ENCODE peak calls at places on chromosomes 2 and 18, in ten cellular contexts. C, O, B, E, T, J, G, U, M and K are unnamed samples.
A peak's percentile ranks its signal among the peaks of the same experiment; 100 is the strongest.

GRCh38 chr18:46738491-46738890 is 18.4 kb downstream of the ST8SIA5 start:
- DNase-seq in T (no peak), G (no peak), M (no peak), C (no peak), J (no peak), B (no peak), E (no peak), U (no peak), O (no peak), K (no peak)

GRCh38 chr2:151051584-151052220 is 210.0 kb downstream of the RBM43 start:
- DNase-seq in B (no peak), T (peak; percentile 46), G (no peak), U (peak; percentile 75), E (no peak), O (peak; percentile 75), C (peak; percentile 41), M (peak; percentile 54), J (peak; percentile 80), K (peak; percentile 77)

GRCh38 chr2:109419960-109420370 is 193.8 kb downstream of the SEPTIN10 start:
- DNase-seq in C (no peak), J (no peak), U (peak; percentile 11), O (no peak), G (no peak), B (no peak), T (no peak), M (no peak), E (peak; percentile 37), K (peak; percentile 40)

GRCh38 chr2:36459725-36460137 is 104.2 kb downstream of the CRIM1 start:
- DNase-seq in G (no peak), O (peak; percentile 58), M (peak; percentile 84), U (peak; percentile 71), C (peak; percentile 64), B (no peak), T (no peak), J (peak; percentile 78), E (no peak), K (peak; percentile 65)

GRCh38 chr2:10372195-10372861 is 69.6 kb downstream of the HPCAL1 start:
- DNase-seq in B (peak; percentile 82), J (no peak), U (no peak), O (no peak), G (no peak), T (no peak), M (peak; percentile 39), E (no peak), C (no peak), K (no peak)

GRCh38 chr2:74186038-74186437 is 7.4 kb upstream of the MOB1A start:
- DNase-seq in T (no peak), B (no peak), J (no peak), E (no peak), C (no peak), U (no peak), M (no peak), O (no peak), G (no peak), K (no peak)

GRCh38 chr2:238286987-238287386 is 1.4 kb downstream of the PER2 start:
- DNase-seq in O (no peak), G (no peak), C (no peak), E (no peak), T (no peak), U (no peak), J (no peak), M (no peak), B (peak; percentile 29), K (no peak)

GRCh38 chr2:7809640-7810039 is 872.2 kb upstream of the ID2 start:
- DNase-seq in O (no peak), U (no peak), T (no peak), G (no peak), C (no peak), M (no peak), E (no peak), B (no peak), J (no peak), K (no peak)

GRCh38 chr2:202113571-202114142 is 40.6 kb downstream of the KIAA2012 start:
- DNase-seq in E (no peak), O (peak; percentile 86), C (no peak), B (no peak), M (no peak), G (no peak), T (no peak), J (no peak), U (no peak), K (peak; percentile 44)

GRCh38 chr2:165193178-165193777 is 10.6 kb downstream of the SCN3A start:
- DNase-seq in G (no peak), T (no peak), M (no peak), J (no peak), E (no peak), C (no peak), U (no peak), O (no peak), B (no peak), K (no peak)

GRCh38 chr2:126769118-126769517 is 113.2 kb downstream of the GYPC start:
- DNase-seq in T (no peak), C (no peak), E (no peak), J (no peak), O (no peak), U (no peak), M (peak; percentile 62), B (no peak), G (no peak), K (no peak)

GRCh38 chr2:182951948-182952663 is 85.7 kb upstream of the FRZB start:
- DNase-seq in T (no peak), O (no peak), G (no peak), U (peak; percentile 77), B (no peak), E (no peak), C (no peak), J (peak; percentile 83), M (no peak), K (no peak)

GRCh38 chr2:186349508-186349907 is 136.6 kb upstream of the ZC3H15 start:
- DNase-seq in T (no peak), J (peak; percentile 95), M (no peak), B (no peak), O (peak; percentile 92), G (no peak), C (peak; percentile 13), E (peak; percentile 73), U (peak; percentile 94), K (peak; percentile 73)

GRCh38 chr2:147715807-147716206 is 129.0 kb upstream of the ACVR2A start:
- DNase-seq in T (no peak), G (no peak), M (no peak), B (no peak), C (no peak), E (no peak), U (no peak), O (no peak), J (no peak), K (no peak)

GRCh38 chr18:34023471-34023870 is 201.2 kb downstream of the NOL4 start:
- DNase-seq in T (no peak), J (peak; percentile 4), G (no peak), U (peak; percentile 22), M (peak; percentile 59), B (no peak), E (no peak), C (no peak), O (no peak), K (peak; percentile 9)

GRCh38 chr18:36449451-36449850 is 151.9 kb downstream of the FHOD3 start:
- DNase-seq in U (no peak), O (no peak), G (no peak), E (no peak), J (no peak), B (no peak), M (no peak), T (no peak), C (no peak), K (no peak)

GRCh38 chr18:23580677-23581367 is 5.5 kb downstream of the NPC1 start:
- DNase-seq in C (no peak), E (no peak), G (no peak), J (peak; percentile 59), O (peak; percentile 84), B (no peak), U (peak; percentile 51), T (no peak), M (no peak), K (peak; percentile 88)
- H3K4me3 ChIP-seq in C (no peak overlapping the region), E (no peak overlapping the region), G (no peak overlapping the region), J (no peak overlapping the region), O (no peak overlapping the region), B (no peak overlapping the region), U (no peak overlapping the region), T (no peak overlapping the region), M (no peak overlapping the region), K (no peak overlapping the region)

GRCh38 chr18:55406374-55407045 is 181.5 kb downstream of the TCF4 start:
- DNase-seq in U (no peak), T (no peak), G (no peak), M (no peak), B (no peak), O (no peak), C (no peak), J (no peak), E (no peak), K (no peak)
- TF ChIP-seq CTCF in U (no peak), T (no peak), G (no peak), M (no peak), B (no peak), O (no peak), C (no peak), J (no peak), E (no peak), K (no peak)

GRCh38 chr2:171345971-171346722 is 87.6 kb downstream of the METTL8 start:
- DNase-seq in J (no peak), C (no peak), T (no peak), E (no peak), G (no peak), U (peak; percentile 21), M (no peak), O (no peak), B (no peak), K (no peak)
- H3K4me3 ChIP-seq in J (no peak overlapping the region), C (no peak overlapping the region), T (no peak overlapping the region), E (no peak overlapping the region), G (no peak overlapping the region), U (no peak overlapping the region), M (no peak overlapping the region), O (no peak overlapping the region), B (no peak overlapping the region), K (no peak overlapping the region)

GRCh38 chr2:143280097-143280757 is 151.0 kb downstream of the ARHGAP15 start:
- DNase-seq in O (no peak), M (no peak), C (no peak), E (no peak), T (no peak), B (no peak), G (no peak), J (no peak), U (no peak), K (no peak)

GRCh38 chr2:143284087-143284675 is 155.0 kb downstream of the ARHGAP15 start:
- DNase-seq in T (no peak), E (no peak), O (peak; percentile 55), U (peak; percentile 62), C (peak; percentile 47), G (no peak), J (peak; percentile 75), M (peak; percentile 57), B (no peak), K (no peak)

GRCh38 chr2:143279672-143280071 is 150.5 kb downstream of the ARHGAP15 start:
- DNase-seq in O (no peak), M (no peak), B (no peak), C (no peak), U (no peak), J (no peak), G (no peak), E (no peak), T (no peak), K (no peak)

DNA sequence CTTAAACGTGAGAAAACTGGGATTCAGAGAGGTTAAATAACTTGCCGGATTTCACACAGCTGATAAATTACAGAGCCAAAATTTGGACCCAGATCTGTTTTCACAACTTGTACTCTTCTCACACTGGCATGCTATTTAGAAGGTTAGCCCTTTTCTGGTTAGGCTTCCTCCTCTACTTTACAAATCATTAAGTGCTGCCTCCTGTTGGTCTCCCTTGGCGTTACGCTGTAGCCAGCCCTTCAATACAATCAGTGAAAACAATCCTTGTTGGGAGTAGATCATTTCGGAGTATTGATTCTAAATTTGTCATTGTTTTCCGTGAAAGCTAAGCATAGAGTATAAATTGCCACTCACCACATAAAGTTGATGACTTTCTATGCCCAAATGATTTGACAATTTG is 153.5 kb downstream of the ARHGAP15 start:
- DNase-seq in B (no peak), T (no peak), U (no peak), C (no peak), M (peak; percentile 84), E (no peak), G (no peak), O (no peak), J (no peak), K (no peak)
- TF ChIP-seq CTCF in B (no peak), T (no peak), U (peak; percentile 29), C (no peak), M (peak; percentile 77), E (peak; percentile 31), G (peak; percentile 21), O (peak; percentile 34), J (peak; percentile 47), K (peak; percentile 16)